ENCODE peak calls at places on chromosomes 12 and 14, in six cellular contexts. One of them, this sample, is unnamed.
A peak's percentile ranks its signal among the peaks of the same experiment; 100 is the strongest.

GRCh38 chr12:78275886-78276285 is 445.2 kb downstream of the NAV3 start:
- DNase-seq in astrocyte of the spinal cord: no peak
- DNase-seq in adrenal gland: no peak
- DNase-seq in progenitor cell of endocrine pancreas: no peak
- DNase-seq in AG09319: no peak
- DNase-seq in fibroblast of lung: no peak
- DNase-seq in this sample: no peak

GRCh38 chr12:51976376-51977160 is 25.1 kb downstream of the ACVR1B start:
- DNase-seq in AG09319: no peak
- DNase-seq in fibroblast of lung: peak; percentile 76
- DNase-seq in astrocyte of the spinal cord: peak; percentile 15
- DNase-seq in adrenal gland: no peak
- DNase-seq in progenitor cell of endocrine pancreas: no peak
- DNase-seq in this sample: no peak

GRCh38 chr14:54314365-54315134 is 82.3 kb upstream of the CDKN3 start:
- DNase-seq in adrenal gland: no peak
- DNase-seq in fibroblast of lung: no peak
- DNase-seq in progenitor cell of endocrine pancreas: no peak
- DNase-seq in astrocyte of the spinal cord: no peak
- DNase-seq in AG09319: no peak
- DNase-seq in this sample: no peak

GRCh38 chr12:47188576-47189441 is 109.0 kb upstream of the AMIGO2 start:
- DNase-seq in AG09319: peak; percentile 89
- DNase-seq in adrenal gland: peak; percentile 86
- DNase-seq in progenitor cell of endocrine pancreas: no peak
- DNase-seq in astrocyte of the spinal cord: peak; percentile 83
- DNase-seq in fibroblast of lung: peak; percentile 83
- DNase-seq in this sample: no peak

GRCh38 chr12:5441497-5442236 is 9.8 kb downstream of the NTF3 start:
- DNase-seq in fibroblast of lung: peak; percentile 83
- DNase-seq in adrenal gland: no peak
- DNase-seq in AG09319: no peak
- DNase-seq in astrocyte of the spinal cord: peak; percentile 50
- DNase-seq in progenitor cell of endocrine pancreas: no peak
- DNase-seq in this sample: no peak

GRCh38 chr14:62002636-62003035 is 240.4 kb downstream of the SNAPC1 start:
- DNase-seq in progenitor cell of endocrine pancreas: no peak
- DNase-seq in adrenal gland: no peak
- DNase-seq in fibroblast of lung: no peak
- DNase-seq in astrocyte of the spinal cord: peak; percentile 10
- DNase-seq in AG09319: no peak
- DNase-seq in this sample: no peak

GRCh38 chr14:92787554-92787953 is 6.6 kb upstream of the GOLGA5 start:
- DNase-seq in adrenal gland: no peak
- DNase-seq in progenitor cell of endocrine pancreas: no peak
- DNase-seq in astrocyte of the spinal cord: no peak
- DNase-seq in AG09319: no peak
- DNase-seq in fibroblast of lung: no peak
- DNase-seq in this sample: no peak

GRCh38 chr14:79511146-79511545 is 700.2 kb downstream of the DIO2 start:
- DNase-seq in astrocyte of the spinal cord: peak; percentile 15
- DNase-seq in adrenal gland: no peak
- DNase-seq in progenitor cell of endocrine pancreas: no peak
- DNase-seq in AG09319: no peak
- DNase-seq in fibroblast of lung: peak; percentile 23
- DNase-seq in this sample: no peak

GRCh38 chr12:69570000-69570516 is 15.2 kb upstream of the CCT2 start:
- DNase-seq in progenitor cell of endocrine pancreas: no peak
- DNase-seq in adrenal gland: no peak
- DNase-seq in astrocyte of the spinal cord: peak; percentile 34
- DNase-seq in fibroblast of lung: peak; percentile 96
- DNase-seq in AG09319: no peak
- DNase-seq in this sample: no peak

GRCh38 chr14:50800032-50800431 is 30.9 kb downstream of the NIN start:
- DNase-seq in fibroblast of lung: peak; percentile 26
- DNase-seq in progenitor cell of endocrine pancreas: no peak
- DNase-seq in adrenal gland: no peak
- DNase-seq in astrocyte of the spinal cord: peak; percentile 41
- DNase-seq in AG09319: no peak
- DNase-seq in this sample: no peak

GRCh38 chr12:113057565-113058485 is 1.3 kb downstream of the DTX1 start:
- DNase-seq in astrocyte of the spinal cord: no peak
- DNase-seq in adrenal gland: no peak
- DNase-seq in fibroblast of lung: no peak
- DNase-seq in AG09319: no peak
- DNase-seq in progenitor cell of endocrine pancreas: no peak
- DNase-seq in this sample: no peak

GRCh38 chr14:100709252-100709955 is 17.3 kb upstream of the DLK1 start:
- DNase-seq in AG09319: no peak
- DNase-seq in adrenal gland: peak; percentile 73
- DNase-seq in progenitor cell of endocrine pancreas: no peak
- DNase-seq in fibroblast of lung: peak; percentile 29
- DNase-seq in astrocyte of the spinal cord: peak; percentile 33
- DNase-seq in this sample: no peak

GRCh38 chr12:41944241-41944640 is 200.4 kb downstream of the GXYLT1 start:
- DNase-seq in AG09319: no peak
- DNase-seq in fibroblast of lung: peak; percentile 90
- DNase-seq in progenitor cell of endocrine pancreas: no peak
- DNase-seq in astrocyte of the spinal cord: no peak
- DNase-seq in adrenal gland: no peak
- DNase-seq in this sample: no peak

GRCh38 chr12:41936333-41936732 is 208.3 kb downstream of the GXYLT1 start:
- DNase-seq in astrocyte of the spinal cord: no peak
- DNase-seq in progenitor cell of endocrine pancreas: no peak
- DNase-seq in adrenal gland: no peak
- DNase-seq in fibroblast of lung: no peak
- DNase-seq in AG09319: no peak
- DNase-seq in this sample: no peak

GRCh38 chr12:41942355-41942754 is 202.3 kb downstream of the GXYLT1 start:
- DNase-seq in fibroblast of lung: no peak
- DNase-seq in adrenal gland: no peak
- DNase-seq in astrocyte of the spinal cord: no peak
- DNase-seq in progenitor cell of endocrine pancreas: no peak
- DNase-seq in AG09319: no peak
- DNase-seq in this sample: no peak

GRCh38 chr12:41943671-41944070 is 201.0 kb downstream of the GXYLT1 start:
- DNase-seq in fibroblast of lung: peak; percentile 70
- DNase-seq in adrenal gland: no peak
- DNase-seq in astrocyte of the spinal cord: no peak
- DNase-seq in progenitor cell of endocrine pancreas: no peak
- DNase-seq in AG09319: no peak
- DNase-seq in this sample: no peak

GRCh38 chr12:41940571-41940970 is 204.1 kb downstream of the GXYLT1 start:
- DNase-seq in fibroblast of lung: no peak
- DNase-seq in progenitor cell of endocrine pancreas: no peak
- DNase-seq in AG09319: no peak
- DNase-seq in astrocyte of the spinal cord: no peak
- DNase-seq in adrenal gland: no peak
- DNase-seq in this sample: no peak
- TF ChIP-seq CTCF in fibroblast of lung: no peak
- TF ChIP-seq CTCF in progenitor cell of endocrine pancreas: no peak
- TF ChIP-seq CTCF in AG09319: no peak
- TF ChIP-seq CTCF in astrocyte of the spinal cord: no peak
- TF ChIP-seq CTCF in adrenal gland: no peak
- TF ChIP-seq CTCF in this sample: no peak

GRCh38 chr12:114625294-114625851 is 58.6 kb downstream of the TBX3 start:
- DNase-seq in AG09319: peak; percentile 39
- DNase-seq in adrenal gland: peak; percentile 72
- DNase-seq in fibroblast of lung: peak; percentile 67
- DNase-seq in progenitor cell of endocrine pancreas: peak; percentile 57
- DNase-seq in astrocyte of the spinal cord: peak; percentile 68
- DNase-seq in this sample: peak; percentile 76
- TF ChIP-seq CTCF in AG09319: peak; percentile 89
- TF ChIP-seq CTCF in adrenal gland: peak; percentile 79
- TF ChIP-seq CTCF in fibroblast of lung: peak; percentile 84
- TF ChIP-seq CTCF in progenitor cell of endocrine pancreas: peak; percentile 89
- TF ChIP-seq CTCF in astrocyte of the spinal cord: peak; percentile 85
- TF ChIP-seq CTCF in this sample: peak; percentile 92

DNA sequence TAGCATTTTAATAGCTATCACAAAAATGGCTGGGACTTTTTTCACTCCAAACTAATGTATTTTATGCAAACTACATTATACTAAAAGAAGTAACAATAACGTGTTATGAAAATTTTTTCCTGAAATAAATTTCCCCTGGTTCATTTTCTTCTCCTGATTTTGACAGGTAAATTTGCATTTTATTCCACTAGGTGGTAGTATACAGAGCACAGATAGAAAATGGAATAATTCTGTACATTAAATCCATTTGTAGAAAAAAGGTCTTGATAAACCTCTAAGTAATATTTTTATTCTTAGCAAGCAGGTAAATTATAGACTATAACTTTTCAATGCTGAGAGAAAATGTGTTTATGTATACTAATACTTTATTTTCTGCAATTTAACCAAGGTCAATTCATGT is 96.5 kb downstream of the BCAT1 start:
- DNase-seq in progenitor cell of endocrine pancreas: no peak
- DNase-seq in fibroblast of lung: no peak
- DNase-seq in adrenal gland: no peak
- DNase-seq in astrocyte of the spinal cord: peak; percentile 24
- DNase-seq in AG09319: no peak
- DNase-seq in this sample: no peak
- TF ChIP-seq CTCF in progenitor cell of endocrine pancreas: peak; percentile 66
- TF ChIP-seq CTCF in fibroblast of lung: no peak
- TF ChIP-seq CTCF in adrenal gland: peak; percentile 24
- TF ChIP-seq CTCF in astrocyte of the spinal cord: peak; percentile 36
- TF ChIP-seq CTCF in AG09319: peak; percentile 33
- TF ChIP-seq CTCF in this sample: peak; percentile 71

DNA sequence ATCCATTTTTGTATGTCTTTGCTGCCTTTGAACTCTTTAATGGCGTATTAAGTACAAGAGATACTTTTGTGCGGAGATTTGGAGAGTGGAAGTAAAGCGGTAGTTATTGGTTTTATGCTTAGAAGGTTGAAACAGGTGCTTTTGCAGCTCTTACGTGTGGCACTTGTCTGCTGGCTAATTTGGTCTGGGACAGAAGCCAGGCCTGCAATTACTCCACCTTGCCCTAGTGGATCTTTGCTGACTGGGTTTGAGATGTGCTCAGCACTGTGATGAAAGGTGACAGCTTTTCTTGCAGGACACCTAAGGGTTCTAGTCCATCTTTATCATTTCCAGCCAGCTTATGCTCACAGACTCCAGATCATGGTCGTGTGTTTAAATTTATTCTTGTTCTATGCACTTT is 252.5 kb downstream of the RPL10L start:
- DNase-seq in AG09319: no peak
- DNase-seq in fibroblast of lung: no peak
- DNase-seq in astrocyte of the spinal cord: no peak
- DNase-seq in progenitor cell of endocrine pancreas: no peak
- DNase-seq in adrenal gland: no peak
- DNase-seq in this sample: no peak
- TF ChIP-seq CTCF in AG09319: no peak
- TF ChIP-seq CTCF in fibroblast of lung: no peak
- TF ChIP-seq CTCF in astrocyte of the spinal cord: no peak
- TF ChIP-seq CTCF in progenitor cell of endocrine pancreas: no peak
- TF ChIP-seq CTCF in adrenal gland: no peak
- TF ChIP-seq CTCF in this sample: no peak

This sample was measured in type B pancreatic cell.